ENCODE peak calls at places on chromosomes 2 and 18, in nine cellular contexts. B is AG09309, S is mammary epithelial cell, N is hepatocyte, J is dorsolateral prefrontal cortex, E is fibroblast of lung, F is activated B cell treated with CpG ODN at 0.5 μM for 24 hours, G is neural progenitor cell, X is brain microvascular endothelial cell. A is an unnamed sample.

GRCh38 chr2:191846787-191847620 is at the start of gene CAVIN2:
- DNase-seq in B (no peak), S (peak; percentile 84), N (peak; percentile 52), J (no peak), E (peak; percentile 72), F (no peak), G (peak; percentile 7), X (peak; percentile 82), A (no peak)

GRCh38 chr2:184611221-184612085 is 13.1 kb downstream of the ZNF804A start:
- DNase-seq in B (no peak), S (peak; percentile 20), N (peak; percentile 29), J (no peak), E (peak; percentile 27), F (no peak), G (no peak), X (peak; percentile 29), A (no peak)

GRCh38 chr2:133802366-133802765 is 234.1 kb upstream of the NCKAP5 start:
- DNase-seq in B (no peak), S (no peak), N (no peak), J (no peak), E (no peak), F (no peak), G (no peak), X (no peak), A (no peak)

GRCh38 chr2:25347205-25347815 is 5.6 kb upstream of the DNMT3A start:
- DNase-seq in B (no peak), S (peak; percentile 57), N (peak; percentile 52), J (no peak), E (peak; percentile 59), F (no peak), G (peak; percentile 0), X (peak; percentile 7), A (no peak)

GRCh38 chr18:40293311-40293710 is 1661.7 kb upstream of the PIK3C3 start:
- DNase-seq in B (no peak), S (peak; percentile 0), N (no peak), J (no peak), E (no peak), F (no peak), G (peak; percentile 44), X (no peak), A (no peak)

GRCh38 chr2:101806123-101806522 is 108.6 kb downstream of the MAP4K4 start:
- DNase-seq in B (no peak), S (peak; percentile 64), N (peak; percentile 57), J (no peak), E (peak; percentile 88), F (peak; percentile 43), G (no peak), X (peak; percentile 84), A (no peak)

GRCh38 chr2:241702155-241702404 is 241 bp downstream of the ING5 start:
- DNase-seq in B (no peak), S (no peak), N (no peak), J (no peak), E (no peak), F (no peak), G (no peak), X (no peak), A (no peak)

GRCh38 chr18:53745228-53745967 is 479.1 kb downstream of the MBD2 start:
- DNase-seq in B (no peak), S (peak; percentile 57), N (no peak), J (no peak), E (peak; percentile 3), F (no peak), G (no peak), X (peak; percentile 48), A (no peak)

GRCh38 chr2:184597996-184598312 is 375 bp upstream of the ZNF804A start:
- DNase-seq in B (no peak), S (no peak), N (no peak), J (no peak), E (no peak), F (no peak), G (no peak), X (peak; percentile 36), A (no peak)

GRCh38 chr2:233051241-233052149 is 8.6 kb upstream of the INPP5D start:
- DNase-seq in B (no peak), S (peak; percentile 47), N (no peak), J (no peak), E (peak; percentile 83), F (no peak), G (peak; percentile 30), X (peak; percentile 24), A (no peak)

GRCh38 chr2:128424406-128424805 is 105.7 kb upstream of the HS6ST1 start:
- DNase-seq in B (no peak), S (no peak), N (no peak), J (no peak), E (no peak), F (no peak), G (no peak), X (no peak), A (peak; percentile 5)

GRCh38 chr2:100581265-100581612 is 18.4 kb downstream of the PDCL3 start:
- DNase-seq in B (no peak), S (no peak), N (no peak), J (no peak), E (no peak), F (no peak), G (no peak), X (no peak), A (no peak)

GRCh38 chr2:65071499-65072180 is 15.4 kb downstream of the CEP68 start:
- DNase-seq in B (no peak), S (peak; percentile 19), N (peak; percentile 34), J (no peak), E (no peak), F (no peak), G (no peak), X (peak; percentile 16), A (no peak)

GRCh38 chr2:55923091-55923977 is at the start of gene EFEMP1:
- DNase-seq in B (no peak), S (peak; percentile 87), N (peak; percentile 80), J (no peak), E (peak; percentile 73), F (no peak), G (peak; percentile 90), X (peak; percentile 22), A (no peak)
- TF ChIP-seq CTCF in B (no peak), S (peak; percentile 26), N (no peak), J (no peak), E (no peak), F (no peak), G (no peak), X (peak; percentile 3), A (no peak)

GRCh38 chr2:231644426-231644825 is 51.8 kb downstream of the TEX44 start:
- DNase-seq in B (no peak), S (no peak), N (no peak), J (no peak), E (no peak), F (no peak), G (no peak), X (no peak), A (no peak)

GRCh38 chr2:231640229-231640628 is 47.6 kb downstream of the TEX44 start:
- DNase-seq in B (no peak), S (no peak), N (no peak), J (no peak), E (no peak), F (no peak), G (no peak), X (no peak), A (no peak)

GRCh38 chr2:231642631-231643493 is 50.2 kb downstream of the TEX44 start:
- DNase-seq in B (peak; percentile 95), S (peak; percentile 99), N (peak; percentile 91), J (no peak), E (peak; percentile 96), F (peak; percentile 39), G (no peak), X (peak; percentile 90), A (peak; percentile 62)

GRCh38 chr2:231643494-231643888 is 50.8 kb downstream of the TEX44 start:
- DNase-seq in B (no peak), S (no peak), N (no peak), J (no peak), E (no peak), F (no peak), G (no peak), X (no peak), A (no peak)

GRCh38 chr2:231640646-231641111 is 48.0 kb downstream of the TEX44 start:
- DNase-seq in B (no peak), S (no peak), N (no peak), J (peak; percentile 39), E (peak; percentile 35), F (no peak), G (peak; percentile 45), X (peak; percentile 7), A (no peak)
- TF ChIP-seq CTCF in B (no peak), S (no peak), N (no peak), J (no peak), E (peak; percentile 10), F (no peak), G (no peak), X (peak; percentile 13), A (no peak)

GRCh38 chr18:32067375-32068167 is 24.1 kb upstream of the RNF138 start:
- DNase-seq in B (no peak), S (no peak), N (no peak), J (no peak), E (no peak), F (no peak), G (no peak), X (no peak), A (no peak)

GRCh38 chr18:32074206-32074605 is 17.5 kb upstream of the RNF138 start:
- DNase-seq in B (no peak), S (no peak), N (no peak), J (no peak), E (no peak), F (no peak), G (no peak), X (no peak), A (no peak)

GRCh38 chr18:32072321-32072720 is 19.4 kb upstream of the RNF138 start:
- DNase-seq in B (no peak), S (no peak), N (no peak), J (no peak), E (no peak), F (no peak), G (no peak), X (no peak), A (no peak)
- TF ChIP-seq CTCF in B (no peak), S (peak; percentile 54), N (peak; percentile 21), J (peak; percentile 69), E (peak; percentile 26), F (no peak), G (peak; percentile 36), X (peak; percentile 51), A (peak; percentile 70)

GRCh38 chr2:219997341-219997851 is 370.0 kb downstream of the SLC4A3 start:
- DNase-seq in B (no peak), S (peak; percentile 11), N (peak; percentile 29), J (no peak), E (peak; percentile 58), F (no peak), G (peak; percentile 72), X (peak; percentile 39), A (no peak)
- TF ChIP-seq CTCF in B (peak; percentile 53), S (peak; percentile 65), N (peak; percentile 37), J (peak; percentile 37), E (peak; percentile 57), F (no peak), G (peak; percentile 66), X (peak; percentile 81), A (no peak)

GRCh38 chr18:46677609-46678470 is 20.8 kb upstream of the LOXHD1 start:
- DNase-seq in B (no peak), S (peak; percentile 33), N (no peak), J (no peak), E (peak; percentile 20), F (no peak), G (no peak), X (no peak), A (no peak)
- TF ChIP-seq CTCF in B (peak; percentile 30), S (peak; percentile 30), N (no peak), J (peak; percentile 22), E (no peak), F (no peak), G (peak; percentile 19), X (no peak), A (no peak)

A was measured in CD14-positive monocyte.